ENCODE peak calls at places on chromosomes 13 and 19, in seven cellular contexts. G, T, A, E, Q, U and K are unnamed samples.

GRCh38 chr19:38922482-38922881 is 8.1 kb downstream of the SARS2 start:
- DNase-seq in T (no peak), G (no peak), A (no peak), U (no peak), Q (no peak), E (no peak), K (no peak)

GRCh38 chr19:14127929-14128509 is 8.4 kb downstream of the ASF1B start:
- DNase-seq in G (no peak), A (no peak), Q (no peak), U (no peak), E (peak; percentile 66), T (no peak), K (no peak)

GRCh38 chr19:16040642-16041041 is 35.7 kb upstream of the TPM4 start:
- DNase-seq in Q (no peak), T (no peak), E (no peak), G (no peak), U (no peak), A (no peak), K (no peak)

GRCh38 chr13:76644906-76645305 is 241.3 kb downstream of the KCTD12 start:
- DNase-seq in A (no peak), E (no peak), G (no peak), Q (no peak), U (no peak), T (no peak), K (no peak)

GRCh38 chr13:20193142-20193923 is 595 bp upstream of the GJB2 start:
- DNase-seq in A (no peak), E (no peak), U (no peak), Q (no peak), G (no peak), T (peak; percentile 31), K (no peak)

GRCh38 chr13:108297114-108297513 is 27.6 kb downstream of the TNFSF13B start:
- DNase-seq in A (no peak), G (no peak), E (no peak), T (no peak), U (no peak), Q (no peak), K (no peak)

GRCh38 chr19:11136400-11137101 is 19.0 kb downstream of the SPC24 start:
- DNase-seq in U (peak; percentile 40), E (no peak), A (no peak), Q (no peak), T (no peak), G (no peak), K (no peak)

GRCh38 chr19:42038675-42039074 is 31.3 kb downstream of the GRIK5 start:
- DNase-seq in Q (no peak), G (no peak), A (no peak), E (no peak), U (no peak), T (no peak), K (no peak)

GRCh38 chr13:22235285-22235949 is 564.5 kb downstream of the FGF9 start:
- DNase-seq in G (no peak), A (peak; percentile 29), T (no peak), U (no peak), E (no peak), Q (peak; percentile 5), K (no peak)

GRCh38 chr19:4977299-4978174 is 8.6 kb downstream of the KDM4B start:
- DNase-seq in Q (no peak), T (no peak), E (peak; percentile 91), U (peak; percentile 92), A (no peak), G (peak; percentile 50), K (no peak)

GRCh38 chr13:24361138-24361537 is 51.8 kb downstream of the C1QTNF9 start:
- DNase-seq in U (no peak), T (no peak), G (no peak), Q (no peak), A (no peak), E (no peak), K (no peak)